ENCODE peak calls at places on chromosomes 6 and 20, in nine cellular contexts. E is esophagus squamous epithelium; P is left ventricle myocardium inferior; H is AG09309; W is WERI-Rb-1; X is HFF-Myc; M is AG04450; G is activated CD4-positive, alpha-beta T cell treated with anti-CD3 and anti-CD28 coated beads, Interleukin-2, amount 50 U/mL, for 4 hours; Z is epithelial cell of esophagus. R is an unnamed sample.

GRCh38 chr6:14265049-14266021 is 147.8 kb downstream of the CD83 start:
- DNase-seq in E (no peak), P (no peak), H (no peak), W (no peak), X (no peak), M (no peak), G (no peak), Z (no peak), R (no peak)

GRCh38 chr6:7086488-7086887 is 21.3 kb upstream of the RREB1 start:
- DNase-seq in E (no peak), P (peak), H (no peak), W (no peak), X (no peak), M (no peak), G (peak), Z (peak), R (no peak)

GRCh38 chr6:125789167-125789566 is 1.6 kb upstream of the NCOA7 start:
- DNase-seq in E (no peak), P (no peak), H (no peak), W (no peak), X (no peak), M (no peak), G (no peak), Z (no peak), R (no peak)

GRCh38 chr6:127481628-127482027 is 22.4 kb upstream of the KIAA0408 start:
- DNase-seq in E (no peak), P (no peak), H (no peak), W (no peak), X (no peak), M (no peak), G (no peak), Z (peak), R (no peak)

GRCh38 chr20:45355209-45355608 is 7.0 kb upstream of the SDC4 start:
- DNase-seq in E (no peak), P (no peak), H (no peak), W (no peak), X (no peak), M (no peak), G (no peak), Z (peak), R (no peak)

GRCh38 chr6:138988469-138988834 is 399 bp upstream of the REPS1 start:
- DNase-seq in E (no peak), P (no peak), H (no peak), W (no peak), X (no peak), M (no peak), G (no peak), Z (no peak), R (no peak)

GRCh38 chr6:43671801-43672690 is 15.5 kb downstream of the MRPS18A start:
- DNase-seq in E (no peak), P (no peak), H (no peak), W (peak), X (no peak), M (no peak), G (no peak), Z (no peak), R (peak)

GRCh38 chr6:157823523-157824370 is 701 bp downstream of the SNX9 start:
- DNase-seq in E (no peak), P (peak), H (no peak), W (peak), X (no peak), M (peak), G (peak), Z (peak), R (peak)

GRCh38 chr20:14860410-14860814 is 523.0 kb upstream of the FLRT3 start:
- DNase-seq in E (no peak), P (no peak), H (no peak), W (peak), X (no peak), M (no peak), G (no peak), Z (peak), R (no peak)

GRCh38 chr6:84252140-84252539 is 24.7 kb upstream of the CEP162 start:
- DNase-seq in E (no peak), P (no peak), H (no peak), W (no peak), X (no peak), M (no peak), G (no peak), Z (no peak), R (no peak)

GRCh38 chr6:142802124-142802523 is 142.9 kb downstream of the HIVEP2 start:
- DNase-seq in E (no peak), P (no peak), H (peak), W (no peak), X (peak), M (peak), G (peak), Z (peak), R (no peak)

GRCh38 chr6:39962831-39963230 is 28.6 kb upstream of the MOCS1 start:
- DNase-seq in E (no peak), P (no peak), H (no peak), W (no peak), X (no peak), M (peak), G (no peak), Z (no peak), R (no peak)

GRCh38 chr6:14117158-14118090 is at the start of gene CD83:
- DNase-seq in E (no peak), P (peak), H (no peak), W (peak), X (no peak), M (no peak), G (peak), Z (peak), R (peak)

GRCh38 chr6:63589955-63590411 is 17.7 kb downstream of the LOC128125822 start:
- DNase-seq in E (no peak), P (no peak), H (no peak), W (no peak), X (no peak), M (no peak), G (no peak), Z (no peak), R (no peak)

GRCh38 chr20:2859330-2860121 is 13.8 kb upstream of the PTPRA start:
- DNase-seq in E (no peak), P (no peak), H (no peak), W (no peak), X (no peak), M (no peak), G (no peak), Z (no peak), R (no peak)

GRCh38 chr6:108492131-108492766 is 68.5 kb upstream of the FOXO3 start:
- DNase-seq in E (no peak), P (no peak), H (peak), W (peak), X (peak), M (peak), G (no peak), Z (peak), R (no peak)

GRCh38 chr6:14108571-14109410 is 8.8 kb upstream of the CD83 start:
- DNase-seq in E (no peak), P (no peak), H (no peak), W (no peak), X (no peak), M (no peak), G (peak), Z (peak), R (no peak)

GRCh38 chr6:108774555-108774954 is 73.7 kb upstream of the ARMC2 start:
- DNase-seq in E (no peak), P (no peak), H (no peak), W (no peak), X (no peak), M (no peak), G (no peak), Z (no peak), R (no peak)

GRCh38 chr6:131886517-131886916 is 64.7 kb downstream of the CCN2 start:
- DNase-seq in E (no peak), P (no peak), H (no peak), W (no peak), X (no peak), M (no peak), G (no peak), Z (no peak), R (no peak)

GRCh38 chr6:169296622-169297021 is 43.0 kb upstream of the THBS2 start:
- DNase-seq in E (no peak), P (no peak), H (no peak), W (no peak), X (no peak), M (no peak), G (no peak), Z (no peak), R (no peak)

GRCh38 chr6:44932651-44933091 is 395.5 kb upstream of the RUNX2 start:
- DNase-seq in E (no peak), P (no peak), H (no peak), W (no peak), X (no peak), M (no peak), G (peak), Z (no peak), R (no peak)

GRCh38 chr6:170074435-170074834 is 216.4 kb downstream of the DLL1 start:
- DNase-seq in E (no peak), P (no peak), H (no peak), W (no peak), X (no peak), M (no peak), G (no peak), Z (no peak), R (no peak)

GRCh38 chr6:14092861-14093789 is 24.4 kb upstream of the CD83 start:
- DNase-seq in E (no peak), P (no peak), H (no peak), W (no peak), X (no peak), M (no peak), G (no peak), Z (peak), R (no peak)

GRCh38 chr20:37711987-37712961 is 18.4 kb downstream of the CTNNBL1 start:
- DNase-seq in E (no peak), P (peak), H (no peak), W (no peak), X (no peak), M (no peak), G (no peak), Z (no peak), R (no peak)

GRCh38 chr6:44072959-44073611 is 54.2 kb downstream of the MRPL14 start:
- DNase-seq in E (no peak), P (peak), H (no peak), W (peak), X (no peak), M (no peak), G (peak), Z (peak), R (no peak)

GRCh38 chr20:32792316-32792715 is 27.4 kb upstream of the MAPRE1 start:
- DNase-seq in E (no peak), P (no peak), H (no peak), W (no peak), X (no peak), M (no peak), G (no peak), Z (no peak), R (no peak)

GRCh38 chr20:62171245-62171644 is 11.6 kb upstream of the MTG2 start:
- DNase-seq in E (no peak), P (no peak), H (no peak), W (no peak), X (no peak), M (no peak), G (no peak), Z (no peak), R (no peak)

GRCh38 chr20:45896641-45897161 is 5.6 kb downstream of the CTSA start:
- DNase-seq in E (no peak), P (no peak), H (no peak), W (no peak), X (no peak), M (no peak), G (no peak), Z (no peak), R (no peak)